ENCODE peak calls at places on chromosomes 2 and 18, in ten cellular contexts. O is neuronal stem cell, U is mesenteric fat pad, Q is OCI-LY7, R is GM18507, W is GM12865, M is G401, Y is trophoblast cell, K is lower lobe of right lung, J is activated T-cell treated with anti-CD3 and anti-CD28 coated beads for 4 hours. N is an unnamed sample.

GRCh38 chr18:49011291-49011746 is 60.6 kb upstream of the SMAD7 start:
- DNase-seq in Q (no peak), J (no peak), U (peak; percentile 64), K (peak; percentile 23), R (no peak), W (no peak), Y (peak; percentile 40), M (no peak), O (no peak), N (no peak)

GRCh38 chr2:179107737-179108136 is 57.8 kb upstream of the CCDC141 start:
- DNase-seq in R (no peak), O (no peak), Q (no peak), M (no peak), K (no peak), W (peak; percentile 38), Y (no peak), J (no peak), U (no peak), N (no peak)

GRCh38 chr2:26913599-26914285 is 56.7 kb upstream of the MAPRE3 start:
- DNase-seq in Q (no peak), R (no peak), Y (no peak), U (no peak), J (no peak), O (no peak), M (peak; percentile 88), W (no peak), K (no peak), N (no peak)

GRCh38 chr2:98013407-98014042 is 17.8 kb upstream of the TMEM131 start:
- DNase-seq in W (peak; percentile 80), O (no peak), R (no peak), J (no peak), Q (no peak), K (no peak), M (no peak), U (peak; percentile 71), Y (no peak), N (no peak)

GRCh38 chr18:61352611-61353010 is 19.4 kb downstream of the CDH20 start:
- DNase-seq in R (no peak), M (no peak), W (no peak), U (no peak), K (no peak), J (no peak), O (no peak), Y (no peak), Q (no peak), N (no peak)

GRCh38 chr2:11045294-11045693 is 110.0 kb upstream of the SLC66A3 start:
- DNase-seq in J (no peak), O (no peak), K (no peak), R (no peak), W (no peak), U (no peak), Y (no peak), Q (no peak), M (no peak), N (no peak)

GRCh38 chr2:134154269-134154668 is 99.6 kb upstream of the MGAT5 start:
- DNase-seq in R (no peak), Y (no peak), O (no peak), W (peak; percentile 70), J (no peak), K (peak; percentile 86), Q (peak; percentile 16), M (no peak), U (no peak), N (no peak)

GRCh38 chr2:168573128-168573903 is 117.2 kb downstream of the CERS6 start:
- DNase-seq in K (no peak), R (no peak), J (no peak), U (no peak), Y (no peak), O (no peak), W (no peak), Q (no peak), M (no peak), N (no peak)

GRCh38 chr2:118580651-118581050 is 266.8 kb downstream of the EN1 start:
- DNase-seq in U (no peak), W (no peak), O (no peak), Q (no peak), K (no peak), M (no peak), Y (no peak), J (no peak), R (no peak), N (no peak)

GRCh38 chr18:9841752-9842151 is 44.0 kb upstream of the TXNDC2 start:
- DNase-seq in Q (no peak), O (no peak), W (no peak), K (no peak), Y (no peak), M (no peak), J (no peak), U (no peak), R (no peak), N (no peak)

GRCh38 chr2:233479616-233480489 is 86.7 kb downstream of the USP40 start:
- DNase-seq in O (no peak), W (no peak), R (no peak), K (no peak), J (no peak), Y (no peak), M (no peak), U (peak; percentile 80), Q (peak; percentile 10), N (no peak)

GRCh38 chr2:112768432-112768831 is 4.0 kb upstream of the CKAP2L start:
- DNase-seq in J (no peak), U (no peak), O (no peak), Y (no peak), W (no peak), M (no peak), Q (no peak), K (no peak), R (no peak), N (no peak)

GRCh38 chr2:215812966-215813365 is 200.4 kb downstream of the MREG start:
- DNase-seq in J (no peak), O (no peak), K (no peak), W (no peak), U (no peak), Y (no peak), Q (no peak), M (no peak), R (no peak), N (no peak)

GRCh38 chr2:75098856-75099255 is 100.5 kb downstream of the TACR1 start:
- DNase-seq in Y (no peak), W (peak; percentile 64), R (no peak), K (no peak), O (peak; percentile 30), M (peak; percentile 3), Q (peak; percentile 10), U (no peak), J (no peak), N (no peak)